ENCODE peak calls at places on chromosome 2, in four cellular contexts. X is left ventricle myocardium inferior, M is adrenal gland, H is sigmoid colon. L is an unnamed sample.

GRCh38 chr2:236818281-236819045 is 248.8 kb downstream of the ACKR3 start:
- DNase-seq in X (no peak), M (no peak), H (no peak), L (peak; percentile 52)

GRCh38 chr2:99971326-99971965 is 170.9 kb downstream of the AFF3 start:
- DNase-seq in X (no peak), M (no peak), H (no peak), L (no peak)

GRCh38 chr2:226693521-226693920 is 106.1 kb downstream of the IRS1 start:
- DNase-seq in X (no peak), M (no peak), H (no peak), L (no peak)

GRCh38 chr2:205764502-205764815 is 82.2 kb downstream of the NRP2 start:
- DNase-seq in X (no peak), M (no peak), H (peak; percentile 66), L (no peak)

GRCh38 chr2:144583741-144584453 is 64.0 kb upstream of the ZEB2 start:
- DNase-seq in X (no peak), M (no peak), H (no peak), L (no peak)

GRCh38 chr2:121356058-121356640 is 71.1 kb upstream of the TFCP2L1 start:
- DNase-seq in X (no peak), M (peak; percentile 48), H (peak; percentile 55), L (no peak)

GRCh38 chr2:127193948-127194267 is 26.2 kb downstream of the CYP27C1 start:
- DNase-seq in X (no peak), M (no peak), H (no peak), L (no peak)

GRCh38 chr2:126947090-126947404 is 48.4 kb downstream of the TEX51 start:
- DNase-seq in X (no peak), M (no peak), H (no peak), L (no peak)

GRCh38 chr2:3565117-3565516 is 7.0 kb upstream of the RNASEH1 start:
- DNase-seq in X (no peak), M (no peak), H (no peak), L (no peak)

GRCh38 chr2:12539306-12539705 is 177.4 kb upstream of the TRIB2 start:
- DNase-seq in X (no peak), M (no peak), H (no peak), L (no peak)

GRCh38 chr2:12536926-12537325 is 179.8 kb upstream of the TRIB2 start:
- DNase-seq in X (no peak), M (no peak), H (no peak), L (no peak)

GRCh38 chr2:12534646-12535263 is 182.0 kb upstream of the TRIB2 start:
- DNase-seq in X (no peak), M (no peak), H (no peak), L (no peak)

GRCh38 chr2:12538300-12538699 is 178.4 kb upstream of the TRIB2 start:
- DNase-seq in X (no peak), M (no peak), H (no peak), L (no peak)

DNA sequence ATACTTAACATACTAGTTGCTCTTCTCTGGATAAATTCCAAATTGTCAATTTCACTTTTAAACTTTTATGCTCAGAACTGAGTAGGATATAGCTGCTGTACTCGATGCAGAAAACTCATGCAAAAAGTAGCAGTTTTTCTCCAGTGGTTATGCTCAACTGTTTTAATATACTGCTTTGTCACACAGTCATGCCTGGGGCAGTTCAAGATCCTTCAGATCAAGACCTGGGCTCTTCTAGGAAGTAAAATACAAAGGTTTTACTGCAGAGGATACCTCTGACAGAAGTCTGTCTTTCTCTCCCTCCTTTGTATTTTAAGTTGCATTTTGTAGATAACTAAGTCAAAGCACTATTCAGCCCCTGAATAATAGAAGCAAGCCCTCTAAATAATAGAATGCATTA is 183.4 kb upstream of the TRIB2 start:
- DNase-seq in X (no peak), M (no peak), H (no peak), L (no peak)
- H3K4me3 ChIP-seq in X (no peak overlapping the region), M (no peak overlapping the region), H (no peak overlapping the region), L (no peak overlapping the region)

GRCh38 chr2:231037731-231038482 is 584 bp downstream of the C2orf72 start:
- DNase-seq in X (no peak), M (no peak), H (no peak), L (no peak)
- TF ChIP-seq CTCF in X (no peak), M (no peak), H (no peak), L (no peak)

DNA sequence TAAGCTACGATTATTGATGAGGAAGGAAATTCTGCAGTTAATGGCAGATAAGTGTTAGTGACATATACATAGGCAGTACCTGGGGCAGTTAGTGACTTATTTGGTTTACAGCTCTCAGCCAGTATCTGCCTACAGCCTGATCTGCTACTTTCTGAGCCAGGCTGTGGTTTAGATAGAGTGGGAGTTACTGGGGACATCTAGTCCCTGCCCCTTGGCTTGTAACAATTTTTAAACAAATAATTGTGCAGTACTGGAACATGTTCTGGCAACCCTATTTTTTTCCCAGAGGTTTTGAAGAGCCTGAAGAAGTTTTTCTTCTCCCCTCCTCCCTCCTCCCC is 2.3 kb downstream of the KIF5C start:
- DNase-seq in X (no peak), M (no peak), H (no peak), L (no peak)
- H3K27ac ChIP-seq in X (no peak overlapping the region), M (no peak overlapping the region), H (no peak overlapping the region), L (no peak overlapping the region)

DNA sequence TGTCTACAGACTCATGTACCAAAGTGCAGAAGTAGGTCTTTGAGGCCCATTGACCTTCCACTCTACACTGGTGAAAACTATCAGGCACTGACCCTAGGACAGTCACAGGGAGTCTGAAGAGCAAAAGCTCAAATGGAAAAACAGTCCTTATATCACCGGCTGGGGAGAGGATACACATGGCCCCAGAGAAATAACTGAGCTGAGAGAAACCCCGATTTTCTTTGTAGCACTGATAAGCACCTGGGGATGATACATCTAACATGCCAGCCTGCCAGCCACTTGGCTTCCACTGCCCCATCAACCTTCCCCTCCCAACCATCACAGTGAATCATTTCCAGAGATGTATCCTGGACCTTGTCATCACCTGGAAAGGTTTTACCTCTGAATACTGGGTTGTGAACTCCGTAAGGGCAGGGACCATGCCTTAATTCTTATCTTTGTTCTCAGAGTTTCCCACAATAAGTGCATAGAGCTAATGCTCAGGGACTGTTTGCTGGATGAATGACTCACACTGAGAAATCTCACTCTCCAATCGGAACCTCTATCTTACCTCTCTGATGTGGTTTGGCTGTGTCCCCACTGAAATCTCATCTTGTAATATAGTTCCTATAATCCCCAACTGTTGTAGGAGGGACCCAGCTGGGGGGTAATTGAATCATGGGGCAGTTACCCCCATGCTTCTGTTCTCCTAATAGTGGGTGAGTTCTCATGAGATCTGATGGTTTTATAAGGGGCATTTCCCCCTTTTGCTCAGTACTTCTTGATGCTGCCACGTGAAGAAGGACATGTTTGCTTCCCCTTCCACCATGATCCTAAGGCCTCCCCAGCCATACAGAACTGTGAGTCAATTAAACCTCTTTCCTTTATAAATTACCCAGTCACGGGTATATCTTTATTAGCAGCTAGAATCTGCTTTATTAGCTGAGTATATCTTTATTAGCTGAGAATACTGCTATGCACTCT is 37.1 kb downstream of the EVA1A start:
- DNase-seq in X (no peak), M (no peak), H (no peak), L (no peak)
- H3K4me3 ChIP-seq in X (no peak overlapping the region), M (no peak overlapping the region), H (no peak overlapping the region), L (no peak overlapping the region)

DNA sequence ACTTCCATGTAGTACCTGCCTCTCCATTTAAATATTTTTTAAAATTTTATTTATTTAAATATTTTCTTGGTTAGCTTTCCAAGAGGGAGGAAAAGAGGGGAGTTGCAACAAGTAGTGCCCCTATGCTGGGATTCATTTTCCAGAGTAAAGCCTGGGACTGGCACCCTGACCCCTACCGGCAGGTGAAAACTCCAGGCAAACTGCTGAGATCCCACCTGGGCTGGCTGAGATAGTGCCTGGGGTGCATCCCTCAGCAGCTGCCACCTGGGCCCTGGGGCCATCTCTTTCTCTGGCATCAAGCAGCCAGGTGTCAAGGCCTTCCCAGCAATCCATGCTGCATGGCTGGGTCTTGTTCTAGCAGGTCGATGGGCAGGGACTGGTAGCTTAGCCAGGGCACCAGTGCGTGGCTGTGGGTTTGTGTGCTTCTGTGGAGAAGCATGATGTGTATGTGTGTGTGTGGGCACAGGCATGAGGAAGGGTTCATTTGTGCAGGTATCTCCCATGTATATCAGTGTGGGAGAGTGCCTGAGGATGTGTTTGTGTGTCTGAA is 6.5 kb downstream of the SIX2 start:
- DNase-seq in X (no peak), M (no peak), H (no peak), L (no peak)
- TF ChIP-seq CTCF in X (no peak), M (no peak), H (no peak), L (no peak)

GRCh38 chr2:36405183-36405582 is 49.6 kb downstream of the CRIM1 start:
- DNase-seq in X (no peak), M (no peak), H (no peak), L (no peak)

GRCh38 chr2:36403675-36404230 is 48.2 kb downstream of the CRIM1 start:
- DNase-seq in X (no peak), M (no peak), H (no peak), L (no peak)

GRCh38 chr2:36404754-36405153 is 49.2 kb downstream of the CRIM1 start:
- DNase-seq in X (no peak), M (no peak), H (no peak), L (no peak)

GRCh38 chr2:36406296-36406695 is 50.7 kb downstream of the CRIM1 start:
- DNase-seq in X (no peak), M (no peak), H (no peak), L (no peak)

GRCh38 chr2:36404312-36404711 is 48.7 kb downstream of the CRIM1 start:
- DNase-seq in X (no peak), M (no peak), H (no peak), L (no peak)
- H3K27ac ChIP-seq in X (peak overlapping the region; percentile 46), M (no peak overlapping the region), H (no peak overlapping the region), L (peak overlapping the region; percentile 73)

GRCh38 chr2:197071213-197071612 is 144.7 kb upstream of the PGAP1 start:
- DNase-seq in X (no peak), M (no peak), H (no peak), L (no peak)
- H3K4me3 ChIP-seq in X (no peak overlapping the region), M (no peak overlapping the region), H (no peak overlapping the region), L (no peak overlapping the region)

GRCh38 chr2:71531522-71532047 is 78.2 kb downstream of the DYSF start:
- DNase-seq in X (no peak), M (no peak), H (no peak), L (no peak)

GRCh38 chr2:71528749-71529148 is 75.4 kb downstream of the DYSF start:
- DNase-seq in X (no peak), M (no peak), H (peak; percentile 22), L (no peak)

GRCh38 chr2:71530987-71531332 is 77.6 kb downstream of the DYSF start:
- DNase-seq in X (no peak), M (no peak), H (no peak), L (no peak)

GRCh38 chr2:71532327-71532726 is 79.0 kb downstream of the DYSF start:
- DNase-seq in X (no peak), M (no peak), H (peak; percentile 21), L (no peak)

DNA sequence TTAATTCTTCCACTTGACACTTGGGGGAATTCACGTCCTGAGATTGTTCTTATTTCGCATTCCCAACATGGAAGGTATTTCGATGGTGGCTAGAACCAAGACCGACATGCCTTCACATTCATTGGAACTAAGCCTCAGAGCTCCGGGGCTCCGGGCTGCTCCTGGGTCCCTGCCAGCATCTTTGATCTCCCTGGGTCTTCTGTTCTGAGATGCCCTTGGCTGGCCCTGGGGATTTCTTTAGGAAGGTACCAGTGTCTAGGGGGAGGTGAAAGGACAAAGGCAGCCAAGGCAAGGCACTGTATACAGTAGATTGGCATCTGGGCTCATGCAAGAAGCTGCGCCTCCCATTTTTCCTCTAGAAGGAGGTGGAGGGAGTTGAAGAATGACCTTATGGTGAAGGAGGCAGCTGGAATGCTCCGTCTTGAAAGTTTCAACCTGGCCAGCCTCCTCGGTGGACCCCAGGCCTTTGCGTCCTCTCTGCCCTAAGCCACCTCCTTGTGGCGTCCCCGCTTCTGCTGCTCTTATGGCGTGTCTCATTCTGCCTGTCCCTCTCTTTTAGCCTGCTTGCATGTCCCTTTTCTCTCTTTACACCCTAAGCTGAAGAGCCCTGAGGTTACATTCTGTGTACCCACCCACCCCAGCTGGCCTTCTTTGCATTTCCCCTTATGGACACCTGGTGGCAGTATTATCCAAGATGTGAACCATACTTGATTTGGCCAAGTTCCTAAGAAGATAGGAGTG is 77.1 kb downstream of the DYSF start:
- DNase-seq in X (no peak), M (no peak), H (peak; percentile 36), L (no peak)
- TF ChIP-seq CTCF in X (peak; percentile 70), M (peak; percentile 53), H (peak; percentile 57), L (peak; percentile 42)

L was measured in coronary artery.